ENCODE peak calls at places on chromosomes 16 and 17, in nine cellular contexts. One of them, this sample, is unnamed.

GRCh38 chr17:80292557-80292956 is 31.9 kb downstream of the RNF213 start:
- DNase-seq in stimulated activated CD4-positive, alpha-beta T cell treated with anti-CD3 and anti-CD28 coated beads, Interleukin-2, amount 100 ng/mL, for 48 hours: no peak
- DNase-seq in KG1: no peak
- DNase-seq in fibroblast of the conjunctiva: no peak
- DNase-seq in dermis blood vessel endothelial cell: no peak
- DNase-seq in AML-193: no peak
- DNase-seq in cardiac fibroblast: no peak
- DNase-seq in GM23338: no peak
- DNase-seq in activated T-cell treated with anti-CD3 and anti-CD28 coated beads for 24 hours: no peak
- DNase-seq in this sample: no peak

GRCh38 chr17:61279476-61280145 is 120.0 kb upstream of the TBX2 start:
- DNase-seq in KG1: no peak
- DNase-seq in cardiac fibroblast: peak; percentile 70
- DNase-seq in fibroblast of the conjunctiva: no peak
- DNase-seq in GM23338: no peak
- DNase-seq in dermis blood vessel endothelial cell: no peak
- DNase-seq in AML-193: no peak
- DNase-seq in activated T-cell treated with anti-CD3 and anti-CD28 coated beads for 24 hours: no peak
- DNase-seq in stimulated activated CD4-positive, alpha-beta T cell treated with anti-CD3 and anti-CD28 coated beads, Interleukin-2, amount 100 ng/mL, for 48 hours: no peak
- DNase-seq in this sample: no peak

GRCh38 chr17:80561541-80562114 is 17.0 kb downstream of the RPTOR start:
- DNase-seq in stimulated activated CD4-positive, alpha-beta T cell treated with anti-CD3 and anti-CD28 coated beads, Interleukin-2, amount 100 ng/mL, for 48 hours: no peak
- DNase-seq in dermis blood vessel endothelial cell: no peak
- DNase-seq in cardiac fibroblast: peak; percentile 57
- DNase-seq in AML-193: no peak
- DNase-seq in KG1: no peak
- DNase-seq in fibroblast of the conjunctiva: no peak
- DNase-seq in activated T-cell treated with anti-CD3 and anti-CD28 coated beads for 24 hours: no peak
- DNase-seq in GM23338: no peak
- DNase-seq in this sample: no peak

GRCh38 chr16:19094542-19095365 is 19.0 kb upstream of the ITPRIPL2 start:
- DNase-seq in AML-193: no peak
- DNase-seq in dermis blood vessel endothelial cell: peak; percentile 21
- DNase-seq in GM23338: peak; percentile 33
- DNase-seq in stimulated activated CD4-positive, alpha-beta T cell treated with anti-CD3 and anti-CD28 coated beads, Interleukin-2, amount 100 ng/mL, for 48 hours: no peak
- DNase-seq in cardiac fibroblast: peak; percentile 25
- DNase-seq in KG1: no peak
- DNase-seq in activated T-cell treated with anti-CD3 and anti-CD28 coated beads for 24 hours: no peak
- DNase-seq in fibroblast of the conjunctiva: no peak
- DNase-seq in this sample: no peak

GRCh38 chr17:77303620-77304019 is 162.9 kb downstream of the SEC14L1 start:
- DNase-seq in activated T-cell treated with anti-CD3 and anti-CD28 coated beads for 24 hours: no peak
- DNase-seq in KG1: no peak
- DNase-seq in AML-193: no peak
- DNase-seq in fibroblast of the conjunctiva: no peak
- DNase-seq in stimulated activated CD4-positive, alpha-beta T cell treated with anti-CD3 and anti-CD28 coated beads, Interleukin-2, amount 100 ng/mL, for 48 hours: no peak
- DNase-seq in GM23338: no peak
- DNase-seq in cardiac fibroblast: peak; percentile 76
- DNase-seq in dermis blood vessel endothelial cell: no peak
- DNase-seq in this sample: no peak

GRCh38 chr17:7650509-7651096 is at the start of gene ATP1B2:
- DNase-seq in KG1: no peak
- DNase-seq in activated T-cell treated with anti-CD3 and anti-CD28 coated beads for 24 hours: peak; percentile 61
- DNase-seq in dermis blood vessel endothelial cell: peak; percentile 51
- DNase-seq in fibroblast of the conjunctiva: no peak
- DNase-seq in stimulated activated CD4-positive, alpha-beta T cell treated with anti-CD3 and anti-CD28 coated beads, Interleukin-2, amount 100 ng/mL, for 48 hours: peak; percentile 53
- DNase-seq in AML-193: no peak
- DNase-seq in GM23338: peak; percentile 99
- DNase-seq in cardiac fibroblast: peak; percentile 25
- DNase-seq in this sample: peak; percentile 96

GRCh38 chr17:77909236-77909635 is 49.3 kb upstream of the TNRC6C start:
- DNase-seq in activated T-cell treated with anti-CD3 and anti-CD28 coated beads for 24 hours: no peak
- DNase-seq in dermis blood vessel endothelial cell: no peak
- DNase-seq in GM23338: no peak
- DNase-seq in stimulated activated CD4-positive, alpha-beta T cell treated with anti-CD3 and anti-CD28 coated beads, Interleukin-2, amount 100 ng/mL, for 48 hours: no peak
- DNase-seq in AML-193: no peak
- DNase-seq in fibroblast of the conjunctiva: no peak
- DNase-seq in cardiac fibroblast: no peak
- DNase-seq in KG1: no peak
- DNase-seq in this sample: no peak

GRCh38 chr16:17476414-17477259 is 5.9 kb upstream of the XYLT1 start:
- DNase-seq in AML-193: peak; percentile 44
- DNase-seq in fibroblast of the conjunctiva: peak; percentile 53
- DNase-seq in activated T-cell treated with anti-CD3 and anti-CD28 coated beads for 24 hours: peak; percentile 19
- DNase-seq in stimulated activated CD4-positive, alpha-beta T cell treated with anti-CD3 and anti-CD28 coated beads, Interleukin-2, amount 100 ng/mL, for 48 hours: peak; percentile 19
- DNase-seq in KG1: no peak
- DNase-seq in cardiac fibroblast: peak; percentile 73
- DNase-seq in GM23338: peak; percentile 94
- DNase-seq in dermis blood vessel endothelial cell: peak; percentile 57
- DNase-seq in this sample: peak; percentile 77

GRCh38 chr17:47694018-47694817 is at the start of gene TBKBP1:
- DNase-seq in AML-193: peak; percentile 39
- DNase-seq in stimulated activated CD4-positive, alpha-beta T cell treated with anti-CD3 and anti-CD28 coated beads, Interleukin-2, amount 100 ng/mL, for 48 hours: no peak
- DNase-seq in fibroblast of the conjunctiva: no peak
- DNase-seq in activated T-cell treated with anti-CD3 and anti-CD28 coated beads for 24 hours: no peak
- DNase-seq in KG1: peak; percentile 63
- DNase-seq in cardiac fibroblast: peak; percentile 25
- DNase-seq in dermis blood vessel endothelial cell: peak; percentile 62
- DNase-seq in GM23338: peak; percentile 92
- DNase-seq in this sample: peak; percentile 85

GRCh38 chr17:29874931-29875596 is 55.0 kb downstream of the SSH2 start:
- DNase-seq in GM23338: no peak
- DNase-seq in cardiac fibroblast: no peak
- DNase-seq in fibroblast of the conjunctiva: no peak
- DNase-seq in dermis blood vessel endothelial cell: no peak
- DNase-seq in AML-193: no peak
- DNase-seq in KG1: no peak
- DNase-seq in stimulated activated CD4-positive, alpha-beta T cell treated with anti-CD3 and anti-CD28 coated beads, Interleukin-2, amount 100 ng/mL, for 48 hours: no peak
- DNase-seq in activated T-cell treated with anti-CD3 and anti-CD28 coated beads for 24 hours: no peak
- DNase-seq in this sample: no peak

GRCh38 chr16:1181715-1182671 is 29.1 kb downstream of the CACNA1H start:
- DNase-seq in cardiac fibroblast: peak; percentile 92
- DNase-seq in stimulated activated CD4-positive, alpha-beta T cell treated with anti-CD3 and anti-CD28 coated beads, Interleukin-2, amount 100 ng/mL, for 48 hours: no peak
- DNase-seq in GM23338: no peak
- DNase-seq in dermis blood vessel endothelial cell: peak; percentile 67
- DNase-seq in activated T-cell treated with anti-CD3 and anti-CD28 coated beads for 24 hours: no peak
- DNase-seq in fibroblast of the conjunctiva: peak; percentile 27
- DNase-seq in KG1: no peak
- DNase-seq in AML-193: no peak
- DNase-seq in this sample: no peak

GRCh38 chr16:4570688-4571321 is 14.7 kb downstream of the C16orf96 start:
- DNase-seq in cardiac fibroblast: no peak
- DNase-seq in fibroblast of the conjunctiva: no peak
- DNase-seq in KG1: no peak
- DNase-seq in activated T-cell treated with anti-CD3 and anti-CD28 coated beads for 24 hours: no peak
- DNase-seq in GM23338: peak; percentile 95
- DNase-seq in stimulated activated CD4-positive, alpha-beta T cell treated with anti-CD3 and anti-CD28 coated beads, Interleukin-2, amount 100 ng/mL, for 48 hours: no peak
- DNase-seq in AML-193: no peak
- DNase-seq in dermis blood vessel endothelial cell: no peak
- DNase-seq in this sample: peak; percentile 81

GRCh38 chr16:84737658-84738057 is 37.9 kb downstream of the USP10 start:
- DNase-seq in AML-193: no peak
- DNase-seq in KG1: no peak
- DNase-seq in cardiac fibroblast: no peak
- DNase-seq in dermis blood vessel endothelial cell: no peak
- DNase-seq in stimulated activated CD4-positive, alpha-beta T cell treated with anti-CD3 and anti-CD28 coated beads, Interleukin-2, amount 100 ng/mL, for 48 hours: no peak
- DNase-seq in activated T-cell treated with anti-CD3 and anti-CD28 coated beads for 24 hours: no peak
- DNase-seq in GM23338: no peak
- DNase-seq in fibroblast of the conjunctiva: no peak
- DNase-seq in this sample: no peak

GRCh38 chr17:47961406-47961805 is 3.7 kb upstream of the PRR15L start:
- DNase-seq in GM23338: no peak
- DNase-seq in cardiac fibroblast: no peak
- DNase-seq in fibroblast of the conjunctiva: no peak
- DNase-seq in stimulated activated CD4-positive, alpha-beta T cell treated with anti-CD3 and anti-CD28 coated beads, Interleukin-2, amount 100 ng/mL, for 48 hours: no peak
- DNase-seq in KG1: no peak
- DNase-seq in dermis blood vessel endothelial cell: no peak
- DNase-seq in activated T-cell treated with anti-CD3 and anti-CD28 coated beads for 24 hours: no peak
- DNase-seq in AML-193: no peak
- DNase-seq in this sample: no peak

GRCh38 chr17:41748275-41748674 is 13.8 kb upstream of the HAP1 start:
- DNase-seq in stimulated activated CD4-positive, alpha-beta T cell treated with anti-CD3 and anti-CD28 coated beads, Interleukin-2, amount 100 ng/mL, for 48 hours: no peak
- DNase-seq in activated T-cell treated with anti-CD3 and anti-CD28 coated beads for 24 hours: no peak
- DNase-seq in GM23338: no peak
- DNase-seq in AML-193: no peak
- DNase-seq in fibroblast of the conjunctiva: no peak
- DNase-seq in cardiac fibroblast: no peak
- DNase-seq in dermis blood vessel endothelial cell: no peak
- DNase-seq in KG1: no peak
- DNase-seq in this sample: no peak

GRCh38 chr16:17105239-17105721 is 365.5 kb downstream of the XYLT1 start:
- DNase-seq in AML-193: no peak
- DNase-seq in cardiac fibroblast: peak; percentile 1
- DNase-seq in dermis blood vessel endothelial cell: no peak
- DNase-seq in stimulated activated CD4-positive, alpha-beta T cell treated with anti-CD3 and anti-CD28 coated beads, Interleukin-2, amount 100 ng/mL, for 48 hours: no peak
- DNase-seq in fibroblast of the conjunctiva: no peak
- DNase-seq in activated T-cell treated with anti-CD3 and anti-CD28 coated beads for 24 hours: no peak
- DNase-seq in GM23338: peak; percentile 4
- DNase-seq in KG1: no peak
- DNase-seq in this sample: no peak

GRCh38 chr17:27345141-27345904 is 51.4 kb downstream of the WSB1 start:
- DNase-seq in activated T-cell treated with anti-CD3 and anti-CD28 coated beads for 24 hours: no peak
- DNase-seq in GM23338: peak; percentile 98
- DNase-seq in KG1: no peak
- DNase-seq in dermis blood vessel endothelial cell: no peak
- DNase-seq in stimulated activated CD4-positive, alpha-beta T cell treated with anti-CD3 and anti-CD28 coated beads, Interleukin-2, amount 100 ng/mL, for 48 hours: no peak
- DNase-seq in AML-193: no peak
- DNase-seq in cardiac fibroblast: no peak
- DNase-seq in fibroblast of the conjunctiva: no peak
- DNase-seq in this sample: peak; percentile 72

GRCh38 chr17:2405247-2405926 is 4.5 kb upstream of the MNT start:
- DNase-seq in fibroblast of the conjunctiva: peak; percentile 86
- DNase-seq in cardiac fibroblast: peak; percentile 98
- DNase-seq in stimulated activated CD4-positive, alpha-beta T cell treated with anti-CD3 and anti-CD28 coated beads, Interleukin-2, amount 100 ng/mL, for 48 hours: no peak
- DNase-seq in activated T-cell treated with anti-CD3 and anti-CD28 coated beads for 24 hours: no peak
- DNase-seq in KG1: no peak
- DNase-seq in dermis blood vessel endothelial cell: peak; percentile 74
- DNase-seq in GM23338: no peak
- DNase-seq in AML-193: no peak
- DNase-seq in this sample: no peak

GRCh38 chr17:80169784-80170500 is at the start of gene CARD14:
- DNase-seq in stimulated activated CD4-positive, alpha-beta T cell treated with anti-CD3 and anti-CD28 coated beads, Interleukin-2, amount 100 ng/mL, for 48 hours: no peak
- DNase-seq in GM23338: no peak
- DNase-seq in AML-193: no peak
- DNase-seq in activated T-cell treated with anti-CD3 and anti-CD28 coated beads for 24 hours: no peak
- DNase-seq in fibroblast of the conjunctiva: no peak
- DNase-seq in dermis blood vessel endothelial cell: no peak
- DNase-seq in KG1: no peak
- DNase-seq in cardiac fibroblast: no peak
- DNase-seq in this sample: no peak

GRCh38 chr17:65662166-65662565 is 100.7 kb upstream of the AXIN2 start:
- DNase-seq in cardiac fibroblast: peak; percentile 79
- DNase-seq in stimulated activated CD4-positive, alpha-beta T cell treated with anti-CD3 and anti-CD28 coated beads, Interleukin-2, amount 100 ng/mL, for 48 hours: no peak
- DNase-seq in KG1: no peak
- DNase-seq in AML-193: no peak
- DNase-seq in activated T-cell treated with anti-CD3 and anti-CD28 coated beads for 24 hours: no peak
- DNase-seq in fibroblast of the conjunctiva: peak; percentile 43
- DNase-seq in GM23338: no peak
- DNase-seq in dermis blood vessel endothelial cell: no peak
- DNase-seq in this sample: no peak

GRCh38 chr16:74455619-74456289 is 34.5 kb upstream of the CLEC18B start:
- DNase-seq in AML-193: no peak
- DNase-seq in activated T-cell treated with anti-CD3 and anti-CD28 coated beads for 24 hours: no peak
- DNase-seq in KG1: no peak
- DNase-seq in GM23338: no peak
- DNase-seq in fibroblast of the conjunctiva: no peak
- DNase-seq in cardiac fibroblast: peak; percentile 90
- DNase-seq in dermis blood vessel endothelial cell: peak; percentile 51
- DNase-seq in stimulated activated CD4-positive, alpha-beta T cell treated with anti-CD3 and anti-CD28 coated beads, Interleukin-2, amount 100 ng/mL, for 48 hours: no peak
- DNase-seq in this sample: no peak

GRCh38 chr16:67779256-67780014 is 26.9 kb downstream of the RANBP10 start:
- DNase-seq in AML-193: no peak
- DNase-seq in KG1: no peak
- DNase-seq in cardiac fibroblast: no peak
- DNase-seq in activated T-cell treated with anti-CD3 and anti-CD28 coated beads for 24 hours: no peak
- DNase-seq in GM23338: no peak
- DNase-seq in stimulated activated CD4-positive, alpha-beta T cell treated with anti-CD3 and anti-CD28 coated beads, Interleukin-2, amount 100 ng/mL, for 48 hours: no peak
- DNase-seq in dermis blood vessel endothelial cell: no peak
- DNase-seq in fibroblast of the conjunctiva: no peak
- DNase-seq in this sample: no peak

GRCh38 chr16:67537636-67538591 is 9.3 kb downstream of the RIPOR1 start:
- DNase-seq in AML-193: peak; percentile 41
- DNase-seq in cardiac fibroblast: no peak
- DNase-seq in KG1: no peak
- DNase-seq in GM23338: peak; percentile 52
- DNase-seq in dermis blood vessel endothelial cell: peak; percentile 82
- DNase-seq in stimulated activated CD4-positive, alpha-beta T cell treated with anti-CD3 and anti-CD28 coated beads, Interleukin-2, amount 100 ng/mL, for 48 hours: no peak
- DNase-seq in activated T-cell treated with anti-CD3 and anti-CD28 coated beads for 24 hours: no peak
- DNase-seq in fibroblast of the conjunctiva: no peak
- DNase-seq in this sample: peak; percentile 42

GRCh38 chr16:3716831-3717234 is 491 bp downstream of the TRAP1 start:
- DNase-seq in fibroblast of the conjunctiva: no peak
- DNase-seq in cardiac fibroblast: no peak
- DNase-seq in KG1: peak; percentile 21
- DNase-seq in stimulated activated CD4-positive, alpha-beta T cell treated with anti-CD3 and anti-CD28 coated beads, Interleukin-2, amount 100 ng/mL, for 48 hours: peak; percentile 31
- DNase-seq in GM23338: peak; percentile 60
- DNase-seq in activated T-cell treated with anti-CD3 and anti-CD28 coated beads for 24 hours: peak; percentile 40
- DNase-seq in dermis blood vessel endothelial cell: peak; percentile 47
- DNase-seq in AML-193: no peak
- DNase-seq in this sample: peak; percentile 34

GRCh38 chr16:72940886-72941285 is 107.0 kb downstream of the ZFHX3 start:
- DNase-seq in GM23338: no peak
- DNase-seq in activated T-cell treated with anti-CD3 and anti-CD28 coated beads for 24 hours: no peak
- DNase-seq in KG1: no peak
- DNase-seq in stimulated activated CD4-positive, alpha-beta T cell treated with anti-CD3 and anti-CD28 coated beads, Interleukin-2, amount 100 ng/mL, for 48 hours: no peak
- DNase-seq in AML-193: no peak
- DNase-seq in cardiac fibroblast: no peak
- DNase-seq in dermis blood vessel endothelial cell: no peak
- DNase-seq in fibroblast of the conjunctiva: no peak
- DNase-seq in this sample: no peak

GRCh38 chr17:35841505-35841904 is 27.2 kb downstream of the HEATR9 start:
- DNase-seq in fibroblast of the conjunctiva: no peak
- DNase-seq in GM23338: no peak
- DNase-seq in cardiac fibroblast: peak; percentile 60
- DNase-seq in dermis blood vessel endothelial cell: no peak
- DNase-seq in KG1: no peak
- DNase-seq in AML-193: no peak
- DNase-seq in stimulated activated CD4-positive, alpha-beta T cell treated with anti-CD3 and anti-CD28 coated beads, Interleukin-2, amount 100 ng/mL, for 48 hours: no peak
- DNase-seq in activated T-cell treated with anti-CD3 and anti-CD28 coated beads for 24 hours: no peak
- DNase-seq in this sample: no peak

GRCh38 chr16:85423631-85424030 is 189.5 kb upstream of the GSE1 start:
- DNase-seq in stimulated activated CD4-positive, alpha-beta T cell treated with anti-CD3 and anti-CD28 coated beads, Interleukin-2, amount 100 ng/mL, for 48 hours: no peak
- DNase-seq in cardiac fibroblast: no peak
- DNase-seq in AML-193: no peak
- DNase-seq in fibroblast of the conjunctiva: no peak
- DNase-seq in activated T-cell treated with anti-CD3 and anti-CD28 coated beads for 24 hours: no peak
- DNase-seq in dermis blood vessel endothelial cell: no peak
- DNase-seq in KG1: no peak
- DNase-seq in GM23338: no peak
- DNase-seq in this sample: no peak

GRCh38 chr17:7988750-7989178 is 13.7 kb upstream of the GUCY2D start:
- DNase-seq in dermis blood vessel endothelial cell: peak; percentile 92
- DNase-seq in cardiac fibroblast: peak; percentile 94
- DNase-seq in KG1: peak; percentile 75
- DNase-seq in activated T-cell treated with anti-CD3 and anti-CD28 coated beads for 24 hours: peak; percentile 57
- DNase-seq in stimulated activated CD4-positive, alpha-beta T cell treated with anti-CD3 and anti-CD28 coated beads, Interleukin-2, amount 100 ng/mL, for 48 hours: peak; percentile 39
- DNase-seq in GM23338: peak; percentile 79
- DNase-seq in AML-193: peak; percentile 48
- DNase-seq in fibroblast of the conjunctiva: peak; percentile 73
- DNase-seq in this sample: no peak

GRCh38 chr17:47725446-47726109 is 7.5 kb upstream of the TBX21 start:
- DNase-seq in stimulated activated CD4-positive, alpha-beta T cell treated with anti-CD3 and anti-CD28 coated beads, Interleukin-2, amount 100 ng/mL, for 48 hours: no peak
- DNase-seq in fibroblast of the conjunctiva: no peak
- DNase-seq in KG1: no peak
- DNase-seq in activated T-cell treated with anti-CD3 and anti-CD28 coated beads for 24 hours: no peak
- DNase-seq in GM23338: no peak
- DNase-seq in cardiac fibroblast: no peak
- DNase-seq in AML-193: no peak
- DNase-seq in dermis blood vessel endothelial cell: no peak
- DNase-seq in this sample: no peak

GRCh38 chr16:79943738-79944137 is 343.2 kb upstream of the MAF start:
- DNase-seq in AML-193: no peak
- DNase-seq in GM23338: no peak
- DNase-seq in dermis blood vessel endothelial cell: no peak
- DNase-seq in KG1: no peak
- DNase-seq in stimulated activated CD4-positive, alpha-beta T cell treated with anti-CD3 and anti-CD28 coated beads, Interleukin-2, amount 100 ng/mL, for 48 hours: no peak
- DNase-seq in fibroblast of the conjunctiva: no peak
- DNase-seq in cardiac fibroblast: peak; percentile 35
- DNase-seq in activated T-cell treated with anti-CD3 and anti-CD28 coated beads for 24 hours: no peak
- DNase-seq in this sample: no peak

GRCh38 chr17:79221597-79221996 is 147.0 kb downstream of the ENGASE start:
- DNase-seq in activated T-cell treated with anti-CD3 and anti-CD28 coated beads for 24 hours: no peak
- DNase-seq in dermis blood vessel endothelial cell: no peak
- DNase-seq in cardiac fibroblast: no peak
- DNase-seq in fibroblast of the conjunctiva: no peak
- DNase-seq in KG1: no peak
- DNase-seq in GM23338: no peak
- DNase-seq in AML-193: no peak
- DNase-seq in stimulated activated CD4-positive, alpha-beta T cell treated with anti-CD3 and anti-CD28 coated beads, Interleukin-2, amount 100 ng/mL, for 48 hours: no peak
- DNase-seq in this sample: no peak